ENCODE peak calls at places on chromosomes 16 and 17, in ten cellular contexts. O, F, W, Z, H, J, Y, V, A and I are unnamed samples.

GRCh38 chr16:16120044-16120381 is 103.3 kb downstream of the ABCC6 start:
- DNase-seq in O (no peak), F (no peak), W (no peak), Z (no peak), H (no peak), J (no peak), Y (no peak), V (no peak), A (no peak), I (no peak)

GRCh38 chr16:77736879-77737278 is 14.6 kb downstream of the NUDT7 start:
- DNase-seq in O (no peak), F (no peak), W (no peak), Z (no peak), H (no peak), J (no peak), Y (no peak), V (no peak), A (no peak), I (no peak)

GRCh38 chr16:23514381-23515152 is 4.3 kb upstream of the GGA2 start:
- DNase-seq in O (no peak), F (no peak), W (no peak), Z (no peak), H (no peak), J (no peak), Y (peak; percentile 29), V (no peak), A (no peak), I (no peak)

GRCh38 chr17:82118815-82119380 is 20.9 kb upstream of the FASN start:
- DNase-seq in O (peak; percentile 59), F (no peak), W (peak; percentile 89), Z (no peak), H (no peak), J (no peak), Y (no peak), V (no peak), A (no peak), I (no peak)

GRCh38 chr16:86403541-86404163 is 106.7 kb upstream of the FOXF1 start:
- DNase-seq in O (no peak), F (no peak), W (no peak), Z (no peak), H (no peak), J (no peak), Y (no peak), V (no peak), A (no peak), I (no peak)

GRCh38 chr17:73532441-73532901 is 111.8 kb downstream of the SDK2 start:
- DNase-seq in O (no peak), F (no peak), W (no peak), Z (no peak), H (no peak), J (no peak), Y (no peak), V (no peak), A (no peak), I (no peak)

GRCh38 chr17:7167832-7168231 is 11.3 kb downstream of the ASGR1 start:
- DNase-seq in O (peak; percentile 76), F (no peak), W (no peak), Z (no peak), H (no peak), J (no peak), Y (no peak), V (no peak), A (no peak), I (no peak)

GRCh38 chr16:5490499-5490898 is 392.9 kb upstream of the EEF2KMT start:
- DNase-seq in O (no peak), F (no peak), W (peak; percentile 5), Z (no peak), H (no peak), J (no peak), Y (peak; percentile 34), V (no peak), A (no peak), I (no peak)

GRCh38 chr17:36937961-36938565 is 788 bp downstream of the LHX1 start:
- DNase-seq in O (peak; percentile 48), F (no peak), W (no peak), Z (no peak), H (no peak), J (no peak), Y (peak; percentile 32), V (no peak), A (no peak), I (no peak)

GRCh38 chr17:30530346-30531025 is 53.3 kb downstream of the GOSR1 start:
- DNase-seq in O (peak; percentile 42), F (no peak), W (peak; percentile 60), Z (no peak), H (peak; percentile 20), J (no peak), Y (no peak), V (no peak), A (no peak), I (no peak)

GRCh38 chr17:5841862-5842261 is 228.3 kb upstream of the WSCD1 start:
- DNase-seq in O (no peak), F (no peak), W (no peak), Z (no peak), H (no peak), J (no peak), Y (no peak), V (no peak), A (no peak), I (no peak)

GRCh38 chr17:72422505-72423285 is 301.9 kb downstream of the SOX9 start:
- DNase-seq in O (peak; percentile 70), F (no peak), W (peak; percentile 95), Z (no peak), H (peak; percentile 67), J (no peak), Y (peak; percentile 16), V (peak; percentile 60), A (no peak), I (peak; percentile 32)

GRCh38 chr17:36608794-36609497 is 7.6 kb downstream of the MRM1 start:
- DNase-seq in O (peak; percentile 87), F (no peak), W (no peak), Z (no peak), H (no peak), J (peak; percentile 62), Y (no peak), V (no peak), A (no peak), I (no peak)

GRCh38 chr16:4694664-4695451 is 1.5 kb downstream of the NUDT16L1 start:
- DNase-seq in O (peak; percentile 8), F (no peak), W (no peak), Z (no peak), H (no peak), J (no peak), Y (no peak), V (no peak), A (no peak), I (no peak)